ENCODE peak calls at places on chromosome 2, in four cellular contexts. P is caudate nucleus, Q is gastrocnemius medialis, W is mesendoderm. R is an unnamed sample.

GRCh38 chr2:151337643-151338042 is 19.7 kb upstream of the TNFAIP6 start:
- DNase-seq in P (no peak), Q (no peak), W (no peak), R (no peak)

GRCh38 chr2:231162036-231162345 is 36.4 kb upstream of the ARMC9 start:
- DNase-seq in W (no peak), P (no peak), Q (no peak), R (peak)

GRCh38 chr2:101893676-101894381 is 97.9 kb upstream of the IL1R2 start:
- DNase-seq in P (no peak), Q (no peak), W (peak), R (no peak)

GRCh38 chr2:120830096-120830830 is 94.6 kb downstream of the GLI2 start:
- DNase-seq in W (no peak), P (no peak), Q (no peak), R (no peak)

GRCh38 chr2:101613073-101613704 is 84.3 kb upstream of the MAP4K4 start:
- DNase-seq in Q (no peak), P (no peak), W (no peak), R (no peak)

GRCh38 chr2:239225921-239226561 is 174.8 kb downstream of the HDAC4 start:
- DNase-seq in Q (no peak), P (no peak), W (peak), R (peak)

GRCh38 chr2:46803911-46804670 is 111.5 kb downstream of the MCFD2 start:
- DNase-seq in W (no peak), Q (no peak), P (no peak), R (peak)

GRCh38 chr2:182615036-182615435 is 101.0 kb upstream of the DNAJC10 start:
- DNase-seq in W (no peak), P (no peak), Q (no peak), R (no peak)

GRCh38 chr2:29314816-29315571 is 199.8 kb downstream of the CLIP4 start:
- DNase-seq in P (peak), W (peak), Q (no peak), R (no peak)

GRCh38 chr2:158716091-158716815 is 78.9 kb upstream of the DAPL1 start:
- DNase-seq in W (peak), Q (no peak), P (no peak), R (no peak)

GRCh38 chr2:205323929-205324328 is 358.4 kb upstream of the NRP2 start:
- DNase-seq in Q (no peak), P (no peak), W (peak), R (no peak)

GRCh38 chr2:85949280-85949679 is 60.5 kb upstream of the ST3GAL5 start:
- DNase-seq in Q (no peak), P (no peak), W (no peak), R (no peak)

GRCh38 chr2:159744363-159744762 is 32.1 kb downstream of the MARCHF7 start:
- DNase-seq in W (no peak), P (no peak), Q (no peak), R (no peak)

GRCh38 chr2:17877811-17878221 is 651 bp upstream of the KCNS3 start:
- DNase-seq in P (no peak), Q (no peak), W (peak), R (no peak)

GRCh38 chr2:230160112-230160660 is 59.6 kb downstream of the SP110 start:
- DNase-seq in P (peak), Q (no peak), W (peak), R (no peak)

GRCh38 chr2:133422946-133423345 is 145.3 kb downstream of the NCKAP5 start:
- DNase-seq in W (no peak), P (no peak), Q (no peak), R (no peak)

GRCh38 chr2:121771976-121772742 is 16.7 kb downstream of the TSN start:
- DNase-seq in Q (no peak), P (no peak), W (no peak), R (no peak)

GRCh38 chr2:67982956-67983355 is 79.8 kb downstream of the C1D start:
- DNase-seq in Q (no peak), P (no peak), W (no peak), R (no peak)

GRCh38 chr2:215917953-215918620 is 95.3 kb downstream of the MREG start:
- DNase-seq in P (no peak), W (peak), Q (no peak), R (no peak)

GRCh38 chr2:236678307-236678975 is 108.8 kb downstream of the ACKR3 start:
- DNase-seq in W (no peak), P (no peak), Q (no peak), R (no peak)

GRCh38 chr2:129805889-129806288 is 173.6 kb upstream of the RAB6C start:
- DNase-seq in Q (no peak), P (no peak), W (peak), R (no peak)

GRCh38 chr2:200809506-200810251 is 2.0 kb upstream of the BZW1 start:
- DNase-seq in P (no peak), Q (no peak), W (no peak), R (no peak)

GRCh38 chr2:23452853-23453420 is 68.0 kb downstream of the KLHL29 start:
- DNase-seq in W (no peak), Q (no peak), P (no peak), R (no peak)